ENCODE peak calls at places on chromosomes 3 and 15, in eight cellular contexts. One of them, this sample, is unnamed.
A peak's percentile ranks its signal among the peaks of the same experiment; 100 is the strongest.

GRCh38 chr3:18111702-18112311 is 313.3 kb downstream of the SATB1 start:
- DNase-seq in left ventricle myocardium inferior: peak; percentile 21
- DNase-seq in neural progenitor cell: peak; percentile 14
- DNase-seq in Panc1: no peak
- DNase-seq in CD8-positive, alpha-beta T cell: no peak
- DNase-seq in body of pancreas: no peak
- DNase-seq in PC-3: peak; percentile 24
- DNase-seq in neuronal stem cell: no peak
- DNase-seq in this sample: peak; percentile 26

GRCh38 chr3:129809297-129809696 is 84.2 kb downstream of the TMCC1 start:
- DNase-seq in left ventricle myocardium inferior: no peak
- DNase-seq in neural progenitor cell: no peak
- DNase-seq in Panc1: no peak
- DNase-seq in CD8-positive, alpha-beta T cell: no peak
- DNase-seq in body of pancreas: no peak
- DNase-seq in PC-3: no peak
- DNase-seq in neuronal stem cell: no peak
- DNase-seq in this sample: no peak

GRCh38 chr3:159763466-159764210 is 225.0 kb upstream of the IL12A start:
- DNase-seq in left ventricle myocardium inferior: peak; percentile 82
- DNase-seq in neural progenitor cell: peak; percentile 89
- DNase-seq in Panc1: peak; percentile 41
- DNase-seq in CD8-positive, alpha-beta T cell: no peak
- DNase-seq in body of pancreas: peak; percentile 61
- DNase-seq in PC-3: peak; percentile 91
- DNase-seq in neuronal stem cell: peak; percentile 79
- DNase-seq in this sample: peak; percentile 94

GRCh38 chr3:54087581-54088410 is 34.6 kb upstream of the CACNA2D3 start:
- DNase-seq in left ventricle myocardium inferior: peak; percentile 15
- DNase-seq in neural progenitor cell: peak; percentile 27
- DNase-seq in Panc1: no peak
- DNase-seq in CD8-positive, alpha-beta T cell: no peak
- DNase-seq in body of pancreas: no peak
- DNase-seq in PC-3: no peak
- DNase-seq in neuronal stem cell: no peak
- DNase-seq in this sample: peak; percentile 78

GRCh38 chr3:57434041-57434440 is 110.1 kb downstream of the DNAH12 start:
- DNase-seq in left ventricle myocardium inferior: no peak
- DNase-seq in neural progenitor cell: peak; percentile 63
- DNase-seq in Panc1: no peak
- DNase-seq in CD8-positive, alpha-beta T cell: no peak
- DNase-seq in body of pancreas: no peak
- DNase-seq in PC-3: peak; percentile 84
- DNase-seq in neuronal stem cell: no peak
- DNase-seq in this sample: peak; percentile 40

GRCh38 chr3:45545476-45545875 is 49.1 kb upstream of the LIMD1 start:
- DNase-seq in left ventricle myocardium inferior: no peak
- DNase-seq in neural progenitor cell: no peak
- DNase-seq in Panc1: no peak
- DNase-seq in CD8-positive, alpha-beta T cell: no peak
- DNase-seq in body of pancreas: no peak
- DNase-seq in PC-3: peak; percentile 45
- DNase-seq in neuronal stem cell: no peak
- DNase-seq in this sample: no peak

GRCh38 chr3:182886497-182886896 is 93.2 kb downstream of the ATP11B start:
- DNase-seq in left ventricle myocardium inferior: no peak
- DNase-seq in neural progenitor cell: no peak
- DNase-seq in Panc1: no peak
- DNase-seq in CD8-positive, alpha-beta T cell: no peak
- DNase-seq in body of pancreas: no peak
- DNase-seq in PC-3: peak; percentile 57
- DNase-seq in neuronal stem cell: no peak
- DNase-seq in this sample: no peak

GRCh38 chr3:93994056-93994455 is 14.1 kb downstream of the ARL13B start:
- DNase-seq in left ventricle myocardium inferior: no peak
- DNase-seq in neural progenitor cell: no peak
- DNase-seq in Panc1: no peak
- DNase-seq in CD8-positive, alpha-beta T cell: no peak
- DNase-seq in body of pancreas: no peak
- DNase-seq in PC-3: no peak
- DNase-seq in neuronal stem cell: no peak
- DNase-seq in this sample: no peak

GRCh38 chr3:172107403-172107802 is 68.0 kb downstream of the FNDC3B start:
- DNase-seq in left ventricle myocardium inferior: no peak
- DNase-seq in neural progenitor cell: no peak
- DNase-seq in Panc1: no peak
- DNase-seq in CD8-positive, alpha-beta T cell: no peak
- DNase-seq in body of pancreas: no peak
- DNase-seq in PC-3: no peak
- DNase-seq in neuronal stem cell: no peak
- DNase-seq in this sample: no peak

DNA sequence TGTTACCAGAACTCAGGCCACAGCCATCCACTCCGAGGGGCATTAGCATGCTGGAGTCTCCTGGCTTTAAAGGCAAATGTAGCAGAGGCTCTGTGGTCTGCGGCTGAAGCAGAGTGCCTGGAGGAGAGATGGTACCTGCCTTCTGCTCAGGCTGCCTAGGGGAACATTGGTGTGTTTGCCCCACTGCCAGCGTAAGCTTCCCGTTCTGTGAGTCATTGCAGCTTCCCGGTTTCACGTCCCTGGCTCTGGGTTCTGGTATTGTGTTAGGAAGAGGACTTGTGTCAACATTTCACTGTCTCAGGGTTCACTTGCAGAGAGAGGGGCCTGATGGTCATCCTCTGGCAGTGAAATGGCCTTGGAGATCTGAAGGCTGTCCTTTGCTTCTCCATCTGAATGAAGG is 1.8 kb downstream of the GASK1A start:
- DNase-seq in left ventricle myocardium inferior: no peak
- DNase-seq in neural progenitor cell: peak; percentile 20
- DNase-seq in Panc1: no peak
- DNase-seq in CD8-positive, alpha-beta T cell: no peak
- DNase-seq in body of pancreas: no peak
- DNase-seq in PC-3: peak; percentile 64
- DNase-seq in neuronal stem cell: no peak
- DNase-seq in this sample: no peak
- H3K4me3 ChIP-seq in left ventricle myocardium inferior: no peak overlapping the region
- H3K4me3 ChIP-seq in neural progenitor cell: no peak overlapping the region
- H3K4me3 ChIP-seq in Panc1: no peak overlapping the region
- H3K4me3 ChIP-seq in CD8-positive, alpha-beta T cell: no peak overlapping the region
- H3K4me3 ChIP-seq in body of pancreas: no peak overlapping the region
- H3K4me3 ChIP-seq in PC-3: no peak overlapping the region
- H3K4me3 ChIP-seq in neuronal stem cell: no peak overlapping the region
- H3K4me3 ChIP-seq in this sample: no peak overlapping the region

DNA sequence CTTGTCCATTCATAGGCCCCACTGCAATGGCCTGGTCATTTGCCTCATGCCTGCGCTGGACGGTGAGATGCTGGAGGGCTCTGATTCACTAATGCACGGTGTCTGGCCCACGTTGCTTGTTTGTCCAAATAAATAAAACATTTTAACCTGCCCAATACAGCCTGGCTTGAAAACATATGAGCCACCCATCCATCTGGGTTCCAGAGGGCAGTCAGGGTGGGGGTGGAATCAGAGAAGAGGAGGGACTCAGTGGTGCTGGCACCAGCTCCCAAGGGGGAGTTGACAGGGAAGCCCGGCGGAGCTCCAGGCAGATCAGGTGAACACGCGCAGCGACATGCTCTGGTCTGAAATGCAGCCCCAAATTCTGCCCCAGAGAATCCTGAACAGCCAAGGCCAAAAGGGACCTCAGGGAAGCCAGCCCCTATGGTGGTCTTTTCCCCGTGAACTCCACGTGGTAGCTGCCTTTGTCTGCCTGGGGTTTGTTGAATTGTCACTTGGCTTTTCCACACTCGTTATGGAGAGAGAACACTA is 265.2 kb downstream of the UACA start:
- DNase-seq in left ventricle myocardium inferior: no peak
- DNase-seq in neural progenitor cell: no peak
- DNase-seq in Panc1: no peak
- DNase-seq in CD8-positive, alpha-beta T cell: no peak
- DNase-seq in body of pancreas: no peak
- DNase-seq in PC-3: no peak
- DNase-seq in neuronal stem cell: no peak
- DNase-seq in this sample: no peak
- H3K27me3 ChIP-seq in left ventricle myocardium inferior: peaks cover 2% of the 10 kb centered on the region
- H3K27me3 ChIP-seq in neural progenitor cell: no peaks in the 10 kb centered on the region
- H3K27me3 ChIP-seq in Panc1: no peaks in the 10 kb centered on the region
- H3K27me3 ChIP-seq in CD8-positive, alpha-beta T cell: no peaks in the 10 kb centered on the region
- H3K27me3 ChIP-seq in body of pancreas: no peaks in the 10 kb centered on the region
- H3K27me3 ChIP-seq in PC-3: no peaks in the 10 kb centered on the region
- H3K27me3 ChIP-seq in neuronal stem cell: no peaks in the 10 kb centered on the region
- H3K27me3 ChIP-seq in this sample: no peaks in the 10 kb centered on the region

DNA sequence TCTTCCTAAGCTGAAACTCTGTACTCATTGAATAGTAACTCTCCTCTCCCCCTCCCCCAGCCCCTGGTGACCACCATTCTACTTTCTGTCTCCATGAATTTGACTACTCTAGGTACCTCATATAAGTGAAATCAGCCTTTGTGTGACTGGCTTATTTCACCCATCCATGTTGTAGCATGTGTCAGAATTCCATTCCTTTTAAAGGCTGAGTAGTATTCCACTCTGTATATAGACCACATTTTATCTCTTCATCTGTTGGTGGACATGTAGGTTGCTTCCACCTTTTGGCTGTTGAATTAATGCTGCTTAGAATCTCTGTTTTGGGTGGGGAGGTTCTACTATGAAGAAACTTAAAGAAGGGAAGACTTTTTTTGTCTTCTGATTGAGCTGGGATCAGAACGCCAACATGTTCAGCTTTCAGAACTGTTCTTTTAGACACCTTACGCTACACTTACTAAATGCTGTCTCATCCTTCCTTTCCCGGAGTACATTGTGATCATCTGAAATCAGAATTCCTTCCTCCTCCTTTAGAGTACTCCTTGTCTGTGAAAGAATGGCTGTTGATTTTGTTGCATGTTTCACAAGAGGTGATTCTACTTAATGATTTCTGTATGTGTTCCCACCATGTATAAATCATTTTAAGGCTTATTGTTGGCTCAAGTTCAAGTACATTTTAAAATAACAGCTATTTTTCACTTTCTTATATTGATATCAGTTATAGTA is 50.3 kb downstream of the MRPS25 start:
- DNase-seq in left ventricle myocardium inferior: no peak
- DNase-seq in neural progenitor cell: no peak
- DNase-seq in Panc1: no peak
- DNase-seq in CD8-positive, alpha-beta T cell: no peak
- DNase-seq in body of pancreas: no peak
- DNase-seq in PC-3: no peak
- DNase-seq in neuronal stem cell: no peak
- DNase-seq in this sample: no peak
- H3K36me3 ChIP-seq in left ventricle myocardium inferior: peaks cover 65% of the 10 kb centered on the region
- H3K36me3 ChIP-seq in neural progenitor cell: no peaks in the 10 kb centered on the region
- H3K36me3 ChIP-seq in Panc1: peaks cover 12% of the 10 kb centered on the region
- H3K36me3 ChIP-seq in CD8-positive, alpha-beta T cell: peaks cover 45% of the 10 kb centered on the region
- H3K36me3 ChIP-seq in body of pancreas: no peaks in the 10 kb centered on the region
- H3K36me3 ChIP-seq in PC-3: peaks cover 40% of the 10 kb centered on the region
- H3K36me3 ChIP-seq in neuronal stem cell: peaks cover 82% of the 10 kb centered on the region
- H3K36me3 ChIP-seq in this sample: peaks cover 28% of the 10 kb centered on the region

DNA sequence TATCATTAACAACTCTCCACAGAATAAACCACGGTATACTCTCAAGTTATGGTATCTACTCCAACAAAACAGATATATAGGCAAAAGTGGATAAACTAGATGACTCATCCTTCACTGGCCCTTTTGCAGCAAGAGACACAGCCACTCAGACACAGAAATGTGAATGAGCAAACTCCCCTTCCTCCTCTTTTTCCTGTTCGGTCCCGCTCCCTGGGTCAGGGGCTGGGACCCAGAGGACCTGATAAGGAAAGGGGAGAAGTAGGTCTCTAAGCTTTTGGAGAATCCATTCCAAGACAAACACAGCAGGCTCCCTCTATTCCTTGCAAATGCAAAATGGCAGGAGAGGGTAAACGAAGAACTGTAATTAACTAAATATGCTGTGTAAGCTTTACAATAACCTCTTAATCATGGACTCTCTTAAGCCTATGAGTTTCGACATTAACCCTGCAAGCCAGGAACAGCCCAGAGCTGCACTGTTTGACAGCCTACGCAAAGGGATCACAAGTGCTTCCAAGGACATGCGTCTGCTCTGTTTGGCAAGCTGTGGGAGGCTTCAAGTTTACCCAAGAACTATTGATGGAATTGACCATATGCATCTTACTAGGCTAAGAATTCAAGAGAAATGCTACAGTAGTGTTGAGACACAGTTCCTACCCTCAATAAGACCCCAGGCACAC is 66.2 kb downstream of the PDZRN3 start:
- DNase-seq in left ventricle myocardium inferior: peak; percentile 33
- DNase-seq in neural progenitor cell: no peak
- DNase-seq in Panc1: no peak
- DNase-seq in CD8-positive, alpha-beta T cell: no peak
- DNase-seq in body of pancreas: peak; percentile 29
- DNase-seq in PC-3: no peak
- DNase-seq in neuronal stem cell: no peak
- DNase-seq in this sample: peak; percentile 33
- H3K4me3 ChIP-seq in left ventricle myocardium inferior: peak overlapping the region; percentile 38
- H3K4me3 ChIP-seq in neural progenitor cell: no peak overlapping the region
- H3K4me3 ChIP-seq in Panc1: no peak overlapping the region
- H3K4me3 ChIP-seq in CD8-positive, alpha-beta T cell: no peak overlapping the region
- H3K4me3 ChIP-seq in body of pancreas: no peak overlapping the region
- H3K4me3 ChIP-seq in PC-3: no peak overlapping the region
- H3K4me3 ChIP-seq in neuronal stem cell: no peak overlapping the region
- H3K4me3 ChIP-seq in this sample: no peak overlapping the region

GRCh38 chr15:43210807-43211206 is 10.0 kb downstream of the EPB42 start:
- DNase-seq in left ventricle myocardium inferior: no peak
- DNase-seq in neural progenitor cell: no peak
- DNase-seq in Panc1: no peak
- DNase-seq in CD8-positive, alpha-beta T cell: no peak
- DNase-seq in body of pancreas: no peak
- DNase-seq in PC-3: no peak
- DNase-seq in neuronal stem cell: no peak
- DNase-seq in this sample: peak; percentile 27
- H3K27me3 ChIP-seq in left ventricle myocardium inferior: peaks cover 39% of the 10 kb centered on the region
- H3K27me3 ChIP-seq in neural progenitor cell: no peaks in the 10 kb centered on the region
- H3K27me3 ChIP-seq in Panc1: peaks cover 3% of the 10 kb centered on the region
- H3K27me3 ChIP-seq in CD8-positive, alpha-beta T cell: no peaks in the 10 kb centered on the region
- H3K27me3 ChIP-seq in body of pancreas: peaks cover 9% of the 10 kb centered on the region
- H3K27me3 ChIP-seq in PC-3: no peaks in the 10 kb centered on the region
- H3K27me3 ChIP-seq in neuronal stem cell: no peaks in the 10 kb centered on the region
- H3K27me3 ChIP-seq in this sample: no peaks in the 10 kb centered on the region

DNA sequence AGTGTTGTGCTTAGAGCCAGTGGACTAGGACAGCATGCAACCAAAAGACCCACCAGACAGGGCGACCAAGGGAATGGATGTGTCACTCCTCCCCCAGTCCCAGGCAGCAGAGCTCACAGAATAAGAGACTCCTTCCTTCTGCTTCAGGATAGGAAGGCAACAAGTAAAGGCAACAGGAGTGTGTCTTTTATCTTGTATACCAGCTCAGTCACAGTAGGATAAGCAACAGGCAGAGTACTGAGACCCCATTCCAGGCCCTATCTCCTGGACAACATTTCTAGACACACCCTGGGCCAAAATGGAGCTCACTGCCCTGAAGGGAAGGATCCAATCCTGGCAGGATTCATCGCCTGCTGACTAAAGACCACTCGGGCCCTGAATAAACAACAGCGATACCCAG is 25.0 kb downstream of the PDCD10 start:
- DNase-seq in left ventricle myocardium inferior: no peak
- DNase-seq in neural progenitor cell: no peak
- DNase-seq in Panc1: no peak
- DNase-seq in CD8-positive, alpha-beta T cell: no peak
- DNase-seq in body of pancreas: no peak
- DNase-seq in PC-3: no peak
- DNase-seq in neuronal stem cell: no peak
- DNase-seq in this sample: no peak
- H3K36me3 ChIP-seq in left ventricle myocardium inferior: peaks cover 23% of the 10 kb centered on the region
- H3K36me3 ChIP-seq in neural progenitor cell: peaks cover 9% of the 10 kb centered on the region
- H3K36me3 ChIP-seq in Panc1: peaks cover 11% of the 10 kb centered on the region
- H3K36me3 ChIP-seq in CD8-positive, alpha-beta T cell: peaks cover 9% of the 10 kb centered on the region
- H3K36me3 ChIP-seq in body of pancreas: no peaks in the 10 kb centered on the region
- H3K36me3 ChIP-seq in PC-3: peaks cover 17% of the 10 kb centered on the region
- H3K36me3 ChIP-seq in neuronal stem cell: peaks cover 71% of the 10 kb centered on the region
- H3K36me3 ChIP-seq in this sample: peaks cover 5% of the 10 kb centered on the region